ENCODE peak calls at places on chromosomes 6 and 20, in five cellular contexts. W is mesendoderm, A is NCI-H2029 treated with DMSO at 0.1 percent for 48 hours, O is dorsolateral prefrontal cortex, Y is cardiac muscle cell. P is an unnamed sample.

GRCh38 chr20:4898282-4898681 is 103.0 kb downstream of the SLC23A2 start:
- DNase-seq in W (peak; percentile 28), A (no peak), O (no peak), Y (peak; percentile 74), P (no peak)

GRCh38 chr6:14040042-14040441 is 77.5 kb upstream of the CD83 start:
- DNase-seq in W (no peak), A (no peak), O (no peak), Y (no peak), P (no peak)

GRCh38 chr20:60057866-60058807 is 99.9 kb downstream of the CDH26 start:
- DNase-seq in W (peak; percentile 74), A (peak; percentile 97), O (no peak), Y (peak; percentile 15), P (peak; percentile 71)

GRCh38 chr6:53986165-53986720 is 125.0 kb upstream of the MLIP start:
- DNase-seq in W (peak; percentile 54), A (no peak), O (no peak), Y (peak; percentile 79), P (peak; percentile 77)

GRCh38 chr6:47455533-47456209 is 21.9 kb upstream of the CD2AP start:
- DNase-seq in W (no peak), A (peak; percentile 37), O (no peak), Y (no peak), P (no peak)

GRCh38 chr6:145643760-145644159 is 91.6 kb downstream of the EPM2A start:
- DNase-seq in W (no peak), A (no peak), O (no peak), Y (peak; percentile 9), P (no peak)

GRCh38 chr6:13049666-13050254 is 278.6 kb downstream of the TBC1D7 start:
- DNase-seq in W (peak; percentile 4), A (no peak), O (no peak), Y (no peak), P (no peak)

GRCh38 chr20:37220796-37221195 is 40.8 kb downstream of the GHRH start:
- DNase-seq in W (peak; percentile 21), A (no peak), O (no peak), Y (peak; percentile 49), P (no peak)

GRCh38 chr6:3847521-3847920 is 1.7 kb upstream of the FAM50B start:
- DNase-seq in W (no peak), A (no peak), O (no peak), Y (peak; percentile 48), P (no peak)

GRCh38 chr6:129498950-129499870 is 210.8 kb downstream of the ARHGAP18 start:
- DNase-seq in W (peak; percentile 58), A (no peak), O (no peak), Y (peak; percentile 70), P (peak; percentile 77)

GRCh38 chr6:123529843-123530242 is 106.9 kb downstream of the TRDN start:
- DNase-seq in W (peak; percentile 41), A (no peak), O (no peak), Y (no peak), P (no peak)

GRCh38 chr6:109059591-109060021 is 35.0 kb downstream of the SESN1 start:
- DNase-seq in W (no peak), A (no peak), O (no peak), Y (peak; percentile 72), P (no peak)

GRCh38 chr6:30206152-30206551 is 7.1 kb downstream of the TRIM26 start:
- DNase-seq in W (no peak), A (no peak), O (no peak), Y (peak; percentile 15), P (no peak)

GRCh38 chr20:52172392-52173047 is 19.1 kb downstream of the ZFP64 start:
- DNase-seq in W (no peak), A (no peak), O (no peak), Y (no peak), P (no peak)

GRCh38 chr20:50111120-50111828 is 1.7 kb downstream of the UBE2V1 start:
- DNase-seq in W (peak; percentile 40), A (no peak), O (no peak), Y (peak; percentile 38), P (no peak)

GRCh38 chr20:51382986-51383821 is 159.3 kb downstream of the NFATC2 start:
- DNase-seq in W (no peak), A (peak; percentile 71), O (no peak), Y (no peak), P (no peak)

GRCh38 chr6:112443666-112444065 is 96.5 kb downstream of the RFPL4B start:
- DNase-seq in W (no peak), A (no peak), O (no peak), Y (peak; percentile 88), P (no peak)

GRCh38 chr6:34095136-34095505 is 50.8 kb downstream of the GRM4 start:
- DNase-seq in W (no peak), A (no peak), O (no peak), Y (no peak), P (no peak)

GRCh38 chr20:2756056-2756611 is 44.3 kb downstream of the CPXM1 start:
- DNase-seq in W (peak; percentile 72), A (no peak), O (no peak), Y (peak; percentile 80), P (no peak)

GRCh38 chr20:14712302-14712739 is 374.9 kb upstream of the FLRT3 start:
- DNase-seq in W (peak; percentile 93), A (no peak), O (no peak), Y (peak; percentile 35), P (no peak)

GRCh38 chr6:142301421-142302391 is at the start of gene ADGRG6:
- DNase-seq in W (peak; percentile 77), A (no peak), O (peak; percentile 46), Y (peak; percentile 38), P (no peak)

GRCh38 chr6:56663344-56663743 is 20.7 kb upstream of the DST start:
- DNase-seq in W (peak; percentile 54), A (no peak), O (no peak), Y (no peak), P (no peak)

GRCh38 chr6:134468633-134469032 is 150.7 kb upstream of the SGK1 start:
- DNase-seq in W (no peak), A (no peak), O (no peak), Y (no peak), P (no peak)

GRCh38 chr6:85396159-85396808 is 53.6 kb upstream of the NT5E start:
- DNase-seq in W (no peak), A (no peak), O (no peak), Y (no peak), P (no peak)